ENCODE peak calls at places on chromosomes 6 and 20, in eight cellular contexts. One of them, this sample, is unnamed. For H3K4me1, the result is how much of the 10 kb centered on the place peaks cover.

GRCh38 chr20:59253779-59254319 is 46.6 kb upstream of the EDN3 start:
- DNase-seq in body of pancreas: no peak
- DNase-seq in GM12878: no peak
- DNase-seq in uterus: no peak
- DNase-seq in A549: no peak
- DNase-seq in GM23248: no peak
- DNase-seq in naive thymus-derived CD4-positive, alpha-beta T cell: peak
- DNase-seq in IMR-90: no peak
- DNase-seq in this sample: no peak

GRCh38 chr20:35451295-35451694 is 4.1 kb upstream of the CEP250 start:
- DNase-seq in body of pancreas: no peak
- DNase-seq in GM12878: no peak
- DNase-seq in uterus: no peak
- DNase-seq in A549: no peak
- DNase-seq in GM23248: no peak
- DNase-seq in naive thymus-derived CD4-positive, alpha-beta T cell: no peak
- DNase-seq in IMR-90: no peak
- DNase-seq in this sample: no peak

GRCh38 chr20:20373046-20373706 is 5.3 kb downstream of the INSM1 start:
- DNase-seq in body of pancreas: no peak
- DNase-seq in GM12878: no peak
- DNase-seq in uterus: no peak
- DNase-seq in A549: no peak
- DNase-seq in GM23248: peak
- DNase-seq in naive thymus-derived CD4-positive, alpha-beta T cell: no peak
- DNase-seq in IMR-90: peak
- DNase-seq in this sample: no peak

GRCh38 chr6:56513631-56514030 is 129.1 kb downstream of the DST start:
- DNase-seq in body of pancreas: no peak
- DNase-seq in GM12878: no peak
- DNase-seq in uterus: no peak
- DNase-seq in A549: no peak
- DNase-seq in GM23248: peak
- DNase-seq in naive thymus-derived CD4-positive, alpha-beta T cell: no peak
- DNase-seq in IMR-90: peak
- DNase-seq in this sample: no peak

GRCh38 chr20:3825526-3825925 is 5.2 kb downstream of the AP5S1 start:
- DNase-seq in body of pancreas: no peak
- DNase-seq in GM12878: no peak
- DNase-seq in uterus: no peak
- DNase-seq in A549: no peak
- DNase-seq in GM23248: no peak
- DNase-seq in naive thymus-derived CD4-positive, alpha-beta T cell: no peak
- DNase-seq in IMR-90: no peak
- DNase-seq in this sample: no peak

GRCh38 chr6:8627085-8627861 is 191.9 kb upstream of the SLC35B3 start:
- DNase-seq in body of pancreas: no peak
- DNase-seq in GM12878: peak
- DNase-seq in uterus: no peak
- DNase-seq in A549: peak
- DNase-seq in GM23248: peak
- DNase-seq in naive thymus-derived CD4-positive, alpha-beta T cell: no peak
- DNase-seq in IMR-90: no peak
- DNase-seq in this sample: no peak

GRCh38 chr6:140051521-140052455 is 677.3 kb upstream of the CITED2 start:
- DNase-seq in body of pancreas: no peak
- DNase-seq in GM12878: no peak
- DNase-seq in uterus: no peak
- DNase-seq in A549: peak
- DNase-seq in GM23248: peak
- DNase-seq in naive thymus-derived CD4-positive, alpha-beta T cell: no peak
- DNase-seq in IMR-90: peak
- DNase-seq in this sample: no peak

GRCh38 chr6:121334299-121335104 is at the start of gene TBC1D32:
- DNase-seq in body of pancreas: peak
- DNase-seq in GM12878: peak
- DNase-seq in uterus: peak
- DNase-seq in A549: peak
- DNase-seq in GM23248: peak
- DNase-seq in naive thymus-derived CD4-positive, alpha-beta T cell: peak
- DNase-seq in IMR-90: peak
- DNase-seq in this sample: peak

GRCh38 chr6:26003102-26003694 is 40.6 kb downstream of the TRIM38 start:
- DNase-seq in body of pancreas: peak
- DNase-seq in GM12878: no peak
- DNase-seq in uterus: peak
- DNase-seq in A549: peak
- DNase-seq in GM23248: peak
- DNase-seq in naive thymus-derived CD4-positive, alpha-beta T cell: peak
- DNase-seq in IMR-90: peak
- DNase-seq in this sample: no peak

GRCh38 chr6:158654960-158655485 is 5.2 kb downstream of the SYTL3 start:
- DNase-seq in body of pancreas: peak
- DNase-seq in GM12878: no peak
- DNase-seq in uterus: no peak
- DNase-seq in A549: no peak
- DNase-seq in GM23248: peak
- DNase-seq in naive thymus-derived CD4-positive, alpha-beta T cell: peak
- DNase-seq in IMR-90: peak
- DNase-seq in this sample: no peak

GRCh38 chr6:111472933-111473435 is 10.0 kb downstream of the REV3L start:
- DNase-seq in body of pancreas: no peak
- DNase-seq in GM12878: no peak
- DNase-seq in uterus: no peak
- DNase-seq in A549: no peak
- DNase-seq in GM23248: peak
- DNase-seq in naive thymus-derived CD4-positive, alpha-beta T cell: no peak
- DNase-seq in IMR-90: no peak
- DNase-seq in this sample: no peak

GRCh38 chr6:111469543-111469942 is 13.5 kb downstream of the REV3L start:
- DNase-seq in body of pancreas: no peak
- DNase-seq in GM12878: no peak
- DNase-seq in uterus: no peak
- DNase-seq in A549: no peak
- DNase-seq in GM23248: no peak
- DNase-seq in naive thymus-derived CD4-positive, alpha-beta T cell: no peak
- DNase-seq in IMR-90: no peak
- DNase-seq in this sample: no peak

GRCh38 chr6:111470991-111471390 is 12.0 kb downstream of the REV3L start:
- DNase-seq in body of pancreas: no peak
- DNase-seq in GM12878: no peak
- DNase-seq in uterus: no peak
- DNase-seq in A549: no peak
- DNase-seq in GM23248: no peak
- DNase-seq in naive thymus-derived CD4-positive, alpha-beta T cell: no peak
- DNase-seq in IMR-90: no peak
- DNase-seq in this sample: no peak

GRCh38 chr6:111471958-111472357 is 11.1 kb downstream of the REV3L start:
- DNase-seq in body of pancreas: no peak
- DNase-seq in GM12878: no peak
- DNase-seq in uterus: no peak
- DNase-seq in A549: no peak
- DNase-seq in GM23248: no peak
- DNase-seq in naive thymus-derived CD4-positive, alpha-beta T cell: no peak
- DNase-seq in IMR-90: no peak
- DNase-seq in this sample: no peak

GRCh38 chr6:111471533-111471932 is 11.5 kb downstream of the REV3L start:
- DNase-seq in body of pancreas: no peak
- DNase-seq in GM12878: no peak
- DNase-seq in uterus: no peak
- DNase-seq in A549: no peak
- DNase-seq in GM23248: no peak
- DNase-seq in naive thymus-derived CD4-positive, alpha-beta T cell: no peak
- DNase-seq in IMR-90: no peak
- DNase-seq in this sample: no peak
- H3K4me1 ChIP-seq in body of pancreas: under half
- H3K4me1 ChIP-seq in GM12878: under half
- H3K4me1 ChIP-seq in uterus: under half
- H3K4me1 ChIP-seq in A549: under half
- H3K4me1 ChIP-seq in GM23248: under half
- H3K4me1 ChIP-seq in naive thymus-derived CD4-positive, alpha-beta T cell: under half
- H3K4me1 ChIP-seq in IMR-90: under half
- H3K4me1 ChIP-seq in this sample: under half

GRCh38 chr6:83605517-83605916 is 93.2 kb downstream of the PRSS35 start:
- DNase-seq in body of pancreas: no peak
- DNase-seq in GM12878: no peak
- DNase-seq in uterus: no peak
- DNase-seq in A549: no peak
- DNase-seq in GM23248: no peak
- DNase-seq in naive thymus-derived CD4-positive, alpha-beta T cell: no peak
- DNase-seq in IMR-90: no peak
- DNase-seq in this sample: no peak
- H3K4me1 ChIP-seq in body of pancreas: under half
- H3K4me1 ChIP-seq in GM12878: under half
- H3K4me1 ChIP-seq in uterus: under half
- H3K4me1 ChIP-seq in A549: under half
- H3K4me1 ChIP-seq in GM23248: under half
- H3K4me1 ChIP-seq in naive thymus-derived CD4-positive, alpha-beta T cell: under half
- H3K4me1 ChIP-seq in IMR-90: under half
- H3K4me1 ChIP-seq in this sample: under half

GRCh38 chr6:32189742-32190053 is 304 bp downstream of the PBX2 start:
- DNase-seq in body of pancreas: no peak
- DNase-seq in GM12878: no peak
- DNase-seq in uterus: peak
- DNase-seq in A549: no peak
- DNase-seq in GM23248: no peak
- DNase-seq in naive thymus-derived CD4-positive, alpha-beta T cell: no peak
- DNase-seq in IMR-90: no peak
- DNase-seq in this sample: peak

GRCh38 chr6:32188381-32189081 is 1.5 kb downstream of the PBX2 start:
- DNase-seq in body of pancreas: no peak
- DNase-seq in GM12878: no peak
- DNase-seq in uterus: peak
- DNase-seq in A549: no peak
- DNase-seq in GM23248: peak
- DNase-seq in naive thymus-derived CD4-positive, alpha-beta T cell: no peak
- DNase-seq in IMR-90: peak
- DNase-seq in this sample: no peak

GRCh38 chr6:32190946-32191677 is 1.1 kb upstream of the PBX2 start:
- DNase-seq in body of pancreas: no peak
- DNase-seq in GM12878: no peak
- DNase-seq in uterus: no peak
- DNase-seq in A549: no peak
- DNase-seq in GM23248: no peak
- DNase-seq in naive thymus-derived CD4-positive, alpha-beta T cell: no peak
- DNase-seq in IMR-90: no peak
- DNase-seq in this sample: no peak

GRCh38 chr6:32190054-32190945 is at the start of gene PBX2:
- DNase-seq in body of pancreas: peak
- DNase-seq in GM12878: peak
- DNase-seq in uterus: peak
- DNase-seq in A549: peak
- DNase-seq in GM23248: peak
- DNase-seq in naive thymus-derived CD4-positive, alpha-beta T cell: peak
- DNase-seq in IMR-90: peak
- DNase-seq in this sample: peak

GRCh38 chr6:32189082-32189741 is 790 bp downstream of the PBX2 start:
- DNase-seq in body of pancreas: no peak
- DNase-seq in GM12878: no peak
- DNase-seq in uterus: no peak
- DNase-seq in A549: no peak
- DNase-seq in GM23248: peak
- DNase-seq in naive thymus-derived CD4-positive, alpha-beta T cell: no peak
- DNase-seq in IMR-90: no peak
- DNase-seq in this sample: no peak
- H3K4me1 ChIP-seq in body of pancreas: under half
- H3K4me1 ChIP-seq in GM12878: under half
- H3K4me1 ChIP-seq in uterus: under half
- H3K4me1 ChIP-seq in A549: under half
- H3K4me1 ChIP-seq in GM23248: under half
- H3K4me1 ChIP-seq in naive thymus-derived CD4-positive, alpha-beta T cell: under half
- H3K4me1 ChIP-seq in IMR-90: under half
- H3K4me1 ChIP-seq in this sample: under half

GRCh38 chr6:42046491-42047219 is 3.7 kb upstream of the TAF8 start:
- DNase-seq in body of pancreas: no peak
- DNase-seq in GM12878: no peak
- DNase-seq in uterus: no peak
- DNase-seq in A549: no peak
- DNase-seq in GM23248: peak
- DNase-seq in naive thymus-derived CD4-positive, alpha-beta T cell: no peak
- DNase-seq in IMR-90: peak
- DNase-seq in this sample: no peak
- H3K4me1 ChIP-seq in body of pancreas: half or more
- H3K4me1 ChIP-seq in GM12878: under half
- H3K4me1 ChIP-seq in uterus: under half
- H3K4me1 ChIP-seq in A549: half or more
- H3K4me1 ChIP-seq in GM23248: under half
- H3K4me1 ChIP-seq in naive thymus-derived CD4-positive, alpha-beta T cell: half or more
- H3K4me1 ChIP-seq in IMR-90: under half
- H3K4me1 ChIP-seq in this sample: under half

GRCh38 chr6:108651287-108651686 is 90.6 kb downstream of the FOXO3 start:
- DNase-seq in body of pancreas: no peak
- DNase-seq in GM12878: no peak
- DNase-seq in uterus: no peak
- DNase-seq in A549: no peak
- DNase-seq in GM23248: peak
- DNase-seq in naive thymus-derived CD4-positive, alpha-beta T cell: no peak
- DNase-seq in IMR-90: no peak
- DNase-seq in this sample: no peak

GRCh38 chr6:108650781-108651180 is 90.1 kb downstream of the FOXO3 start:
- DNase-seq in body of pancreas: no peak
- DNase-seq in GM12878: no peak
- DNase-seq in uterus: no peak
- DNase-seq in A549: no peak
- DNase-seq in GM23248: peak
- DNase-seq in naive thymus-derived CD4-positive, alpha-beta T cell: no peak
- DNase-seq in IMR-90: peak
- DNase-seq in this sample: no peak

GRCh38 chr6:108650325-108650724 is 89.6 kb downstream of the FOXO3 start:
- DNase-seq in body of pancreas: no peak
- DNase-seq in GM12878: no peak
- DNase-seq in uterus: no peak
- DNase-seq in A549: no peak
- DNase-seq in GM23248: no peak
- DNase-seq in naive thymus-derived CD4-positive, alpha-beta T cell: no peak
- DNase-seq in IMR-90: no peak
- DNase-seq in this sample: no peak

GRCh38 chr6:108651781-108652227 is 91.1 kb downstream of the FOXO3 start:
- DNase-seq in body of pancreas: peak
- DNase-seq in GM12878: no peak
- DNase-seq in uterus: peak
- DNase-seq in A549: no peak
- DNase-seq in GM23248: peak
- DNase-seq in naive thymus-derived CD4-positive, alpha-beta T cell: no peak
- DNase-seq in IMR-90: peak
- DNase-seq in this sample: no peak

GRCh38 chr6:108648186-108648585 is 87.5 kb downstream of the FOXO3 start:
- DNase-seq in body of pancreas: no peak
- DNase-seq in GM12878: no peak
- DNase-seq in uterus: no peak
- DNase-seq in A549: no peak
- DNase-seq in GM23248: no peak
- DNase-seq in naive thymus-derived CD4-positive, alpha-beta T cell: no peak
- DNase-seq in IMR-90: no peak
- DNase-seq in this sample: no peak
- H3K4me1 ChIP-seq in body of pancreas: half or more
- H3K4me1 ChIP-seq in GM12878: under half
- H3K4me1 ChIP-seq in uterus: under half
- H3K4me1 ChIP-seq in A549: under half
- H3K4me1 ChIP-seq in GM23248: under half
- H3K4me1 ChIP-seq in naive thymus-derived CD4-positive, alpha-beta T cell: under half
- H3K4me1 ChIP-seq in IMR-90: under half
- H3K4me1 ChIP-seq in this sample: under half